ENCODE peak calls at places on chromosomes 11 and 22, in four cellular contexts. Z is HepG2, T is heart right ventricle, V is esophagus squamous epithelium. L is an unnamed sample.

GRCh38 chr22:26065847-26066246 is 103.4 kb upstream of the SEZ6L start:
- DNase-seq in T (no peak), V (no peak), Z (no peak), L (no peak)

GRCh38 chr11:118679483-118679882 is at the start of gene TREH:
- DNase-seq in V (no peak), Z (peak), T (no peak), L (no peak)

GRCh38 chr22:35839811-35840739 is 122.4 kb downstream of the APOL5 start:
- DNase-seq in Z (no peak), T (peak), V (peak), L (peak)

GRCh38 chr11:38791346-38791961 is 2193.4 kb upstream of the RAG2 start:
- DNase-seq in T (peak), Z (peak), V (no peak), L (peak)

GRCh38 chr11:57255618-57256017 is 18.6 kb upstream of the APLNR start:
- DNase-seq in T (no peak), Z (no peak), V (no peak), L (no peak)

GRCh38 chr11:67054851-67055523 is 1.7 kb upstream of the RHOD start:
- DNase-seq in T (peak), V (no peak), Z (peak), L (peak)

GRCh38 chr22:17562906-17563870 is at the start of gene SLC25A18:
- DNase-seq in Z (peak), V (no peak), T (peak), L (peak)

GRCh38 chr11:120952503-120953229 is 71.2 kb upstream of the TBCEL start:
- DNase-seq in Z (peak), T (peak), V (peak), L (peak)

GRCh38 chr11:1010006-1010405 is 26.5 kb downstream of the MUC6 start:
- DNase-seq in Z (no peak), T (no peak), V (no peak), L (no peak)

DNA sequence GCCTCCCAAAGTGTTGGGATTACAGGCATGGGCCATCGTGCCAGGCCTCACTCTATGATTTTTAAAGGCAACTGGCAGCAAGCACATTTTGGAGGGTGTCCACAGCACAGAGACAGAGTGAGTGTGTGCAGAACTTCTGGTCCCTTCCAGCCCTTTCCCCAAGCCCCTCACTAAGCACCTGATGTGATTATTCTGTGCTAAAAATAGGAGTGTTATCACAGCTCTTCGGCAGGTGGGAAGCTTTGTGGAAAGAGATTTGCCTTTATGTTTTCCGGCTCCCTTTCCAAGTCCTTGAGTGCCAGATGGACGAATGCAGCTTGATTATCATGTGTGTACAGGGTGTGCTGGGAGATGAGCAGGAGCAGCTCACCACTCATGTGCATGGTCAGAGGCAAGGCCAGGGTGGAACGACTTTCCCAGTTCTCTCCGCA is 310.8 kb downstream of the DDX10 start:
- DNase-seq in V (no peak), Z (no peak), T (peak), L (no peak)
- TF ChIP-seq CTCF in V (no peak), Z (no peak), T (no peak), L (no peak)

GRCh38 chr11:2298131-2298794 is 3.5 kb downstream of the C11orf21 start:
- DNase-seq in Z (no peak), T (no peak), V (no peak), L (no peak)

GRCh38 chr11:2300936-2301630 is 635 bp downstream of the C11orf21 start:
- DNase-seq in T (no peak), Z (no peak), V (no peak), L (no peak)

GRCh38 chr11:2300290-2300935 is 1.3 kb downstream of the C11orf21 start:
- DNase-seq in Z (no peak), V (no peak), T (no peak), L (no peak)

GRCh38 chr11:2298795-2299747 is 2.6 kb downstream of the C11orf21 start:
- DNase-seq in V (no peak), Z (peak), T (no peak), L (peak)

DNA sequence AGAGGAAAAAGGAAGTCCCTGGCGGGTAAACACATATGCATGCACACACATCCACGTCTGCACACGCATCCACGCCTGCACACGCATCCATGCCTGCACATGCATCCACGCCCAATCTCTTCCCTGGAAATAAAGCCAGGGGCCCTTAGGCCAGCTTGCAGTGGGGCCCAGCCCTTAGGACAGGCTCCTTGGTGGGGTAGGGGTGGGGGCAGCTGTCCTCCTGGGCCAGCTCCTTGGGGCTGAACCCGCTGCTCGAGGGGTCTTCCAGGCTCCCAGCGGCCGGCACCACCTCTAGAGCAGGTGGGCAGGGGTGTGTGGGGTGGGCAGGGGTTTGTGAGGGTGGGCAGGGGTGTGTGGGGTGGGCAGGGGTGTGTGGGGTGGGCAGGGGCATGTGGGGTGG is 1.9 kb downstream of the C11orf21 start:
- DNase-seq in V (no peak), Z (no peak), T (no peak), L (no peak)
- H3K4me3 ChIP-seq in V (no peak), Z (no peak), T (no peak), L (no peak)

GRCh38 chr11:26030419-26030818 is 301.5 kb upstream of the ANO3 start:
- DNase-seq in T (no peak), Z (no peak), V (no peak), L (no peak)

GRCh38 chr11:26025680-26026079 is 306.2 kb upstream of the ANO3 start:
- DNase-seq in T (no peak), Z (no peak), V (no peak), L (peak)

GRCh38 chr11:26028294-26028954 is 303.5 kb upstream of the ANO3 start:
- DNase-seq in V (no peak), T (no peak), Z (peak), L (peak)

GRCh38 chr11:26027887-26028286 is 304.0 kb upstream of the ANO3 start:
- DNase-seq in Z (no peak), T (no peak), V (no peak), L (no peak)
- TF ChIP-seq CTCF in Z (no peak), T (no peak), V (no peak), L (no peak)

DNA sequence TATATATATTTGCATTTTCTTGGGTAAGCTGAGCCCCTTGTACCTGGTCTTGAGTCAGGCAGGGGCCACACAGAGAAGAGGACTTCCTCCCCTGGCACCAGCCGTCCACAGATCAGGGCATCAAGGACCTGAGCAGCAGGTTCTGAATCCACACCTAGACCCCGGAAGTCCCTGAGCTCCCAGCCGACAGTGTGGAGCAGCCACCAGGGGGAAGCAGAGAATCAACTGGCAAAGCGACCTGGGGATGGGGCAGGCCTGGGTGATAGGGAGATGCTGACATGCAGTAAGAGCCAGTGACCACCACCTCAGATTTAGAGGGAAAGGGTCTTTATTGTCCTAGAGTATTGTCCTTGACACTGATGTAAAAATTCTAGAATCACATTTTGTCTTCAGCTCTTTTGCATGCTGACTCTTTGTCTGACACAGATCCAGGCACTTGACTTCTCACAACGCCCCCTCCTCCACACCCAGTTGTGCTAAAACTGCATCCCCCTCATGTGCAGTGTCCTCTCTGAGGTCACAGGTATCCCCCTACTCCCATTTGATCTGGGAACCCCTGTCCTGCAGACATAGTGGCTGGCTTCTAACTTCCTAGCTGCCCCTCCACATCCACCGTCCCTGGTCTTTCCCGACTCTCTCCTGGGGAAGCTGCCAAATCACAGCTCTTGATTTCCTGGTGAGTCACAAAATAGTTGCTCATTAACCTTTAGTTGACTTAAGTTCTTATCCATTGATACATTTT is 109.3 kb downstream of the GGTLC2 start:
- DNase-seq in T (no peak), Z (peak), V (no peak), L (peak)
- H3K4me3 ChIP-seq in T (no peak), Z (no peak), V (no peak), L (no peak)

DNA sequence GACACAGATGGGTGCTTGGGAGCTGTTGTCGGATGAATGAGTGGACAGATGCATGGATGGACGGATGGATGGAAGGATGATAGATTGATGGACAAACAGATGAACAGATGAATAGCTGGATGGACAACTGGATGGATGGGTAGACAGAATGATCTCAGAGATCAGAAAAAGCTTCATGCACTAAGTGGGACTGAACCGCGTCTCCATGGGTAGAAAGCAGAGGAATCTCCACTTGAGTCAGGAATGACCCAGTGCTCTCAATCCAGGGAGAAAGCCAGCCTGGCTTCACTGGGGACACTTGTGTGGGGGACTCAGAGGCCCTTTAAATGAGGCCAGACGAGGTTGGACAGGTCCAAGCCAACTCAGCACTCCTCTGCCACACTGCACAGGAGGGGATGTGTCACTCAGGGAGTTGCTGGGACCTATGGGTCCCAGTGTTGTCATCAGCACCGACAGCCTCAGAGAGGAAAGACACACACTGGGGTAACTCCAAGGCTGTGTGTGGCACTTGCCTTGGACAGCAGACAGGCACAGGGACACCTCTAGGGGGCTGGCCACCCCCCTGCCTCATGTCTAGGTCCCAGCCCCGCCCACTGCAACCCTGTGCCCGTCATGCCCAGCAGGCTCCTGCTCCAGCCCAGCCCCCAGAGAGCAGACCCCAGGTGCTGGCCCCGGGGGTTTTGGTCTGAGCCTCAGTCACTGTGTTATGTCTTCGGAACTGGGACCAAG is 5.6 kb downstream of the IGLL5 start:
- DNase-seq in Z (no peak), T (no peak), V (no peak), L (no peak)
- TF ChIP-seq CTCF in Z (no peak), T (no peak), V (no peak), L (no peak)

GRCh38 chr22:45007946-45008852 is 1.6 kb downstream of the PHF21B start:
- DNase-seq in V (no peak), T (peak), Z (no peak), L (no peak)
- H3K4me3 ChIP-seq in V (peak), T (peak), Z (no peak), L (peak)

DNA sequence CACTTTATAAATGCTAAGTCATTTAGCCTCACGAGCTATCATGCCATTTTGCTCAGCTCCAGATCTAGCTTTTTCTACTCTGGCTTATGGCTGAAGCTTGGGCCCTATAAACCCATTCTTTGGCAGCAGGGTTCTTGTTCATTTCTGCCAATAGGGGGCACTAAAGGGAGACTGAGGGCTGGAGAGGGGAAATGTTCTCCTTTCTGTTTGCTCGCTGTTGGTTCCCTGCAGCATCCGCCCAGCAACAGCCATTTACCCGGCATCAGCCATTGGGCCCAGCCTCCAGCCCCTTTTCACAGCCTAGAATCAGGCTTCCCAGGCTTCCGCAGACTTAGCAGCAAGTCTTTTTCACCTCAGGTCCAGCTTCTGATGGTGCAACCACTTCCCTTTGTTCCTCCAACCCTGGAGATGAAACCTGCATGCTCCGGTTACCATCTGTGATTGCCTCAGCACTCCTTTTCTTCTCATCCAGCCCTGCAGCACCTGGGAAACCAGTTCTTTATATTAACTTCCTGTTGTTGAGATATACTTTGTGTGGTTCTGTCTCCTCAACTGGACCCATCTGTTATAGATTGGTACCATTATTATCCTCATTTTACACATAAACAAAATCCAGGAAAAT is 4.2 kb upstream of the ME3 start:
- DNase-seq in T (no peak), Z (peak), V (no peak), L (peak)
- TF ChIP-seq CTCF in T (no peak), Z (peak), V (no peak), L (peak)

GRCh38 chr11:68743539-68743938 is 7.8 kb downstream of the TESMIN start:
- DNase-seq in V (no peak), Z (no peak), T (no peak), L (no peak)

GRCh38 chr11:68735626-68736025 is 15.7 kb downstream of the TESMIN start:
- DNase-seq in Z (no peak), T (no peak), V (no peak), L (no peak)

GRCh38 chr11:68741536-68741935 is 9.8 kb downstream of the TESMIN start:
- DNase-seq in T (no peak), Z (no peak), V (no peak), L (no peak)
- H3K4me3 ChIP-seq in T (no peak), Z (no peak), V (no peak), L (no peak)

GRCh38 chr22:42596863-42597530 is 17.7 kb downstream of the POLDIP3 start:
- DNase-seq in Z (no peak), T (no peak), V (no peak), L (no peak)
- TF ChIP-seq CTCF in Z (no peak), T (no peak), V (no peak), L (no peak)